ENCODE peak calls at places on chromosome 22, in eight cellular contexts. I is choroid plexus epithelial cell, F is sigmoid colon, X is epithelial cell of esophagus, L is fibroblast of mammary gland, N is pancreas, M is right lobe of liver, R is endodermal cell. P is an unnamed sample.

GRCh38 chr22:36536717-36537116 is 7.8 kb upstream of the EIF3D start:
- DNase-seq in I (no peak), F (no peak), X (no peak), L (no peak), N (no peak), M (no peak), R (no peak), P (peak; percentile 28)

GRCh38 chr22:26893711-26894110 is 236.3 kb downstream of the MIAT start:
- DNase-seq in I (no peak), F (no peak), X (no peak), L (no peak), N (no peak), M (no peak), R (peak; percentile 50), P (no peak)

GRCh38 chr22:22929381-22930221 is 42.0 kb downstream of the IGLL5 start:
- DNase-seq in I (no peak), F (no peak), X (no peak), L (no peak), N (no peak), M (peak; percentile 22), R (no peak), P (peak; percentile 8)

GRCh38 chr22:33850724-33851123 is 69.6 kb downstream of the LARGE1 start:
- DNase-seq in I (no peak), F (no peak), X (no peak), L (no peak), N (no peak), M (no peak), R (peak; percentile 68), P (no peak)

GRCh38 chr22:25072406-25072805 is 119.9 kb downstream of the KIAA1671 start:
- DNase-seq in I (no peak), F (no peak), X (no peak), L (no peak), N (no peak), M (no peak), R (no peak), P (no peak)

GRCh38 chr22:48829908-48830307 is 997.8 kb downstream of the BRD1 start:
- DNase-seq in I (no peak), F (no peak), X (no peak), L (no peak), N (no peak), M (no peak), R (no peak), P (no peak)

GRCh38 chr22:37510046-37510445 is 9.2 kb downstream of the CARD10 start:
- DNase-seq in I (no peak), F (no peak), X (no peak), L (no peak), N (peak; percentile 63), M (no peak), R (no peak), P (no peak)

GRCh38 chr22:24338701-24339451 is 68.2 kb downstream of the SPECC1L start:
- DNase-seq in I (peak; percentile 83), F (no peak), X (no peak), L (peak; percentile 31), N (no peak), M (no peak), R (peak; percentile 68), P (peak; percentile 27)

GRCh38 chr22:45731798-45732495 is 60.3 kb downstream of the ATXN10 start:
- DNase-seq in I (peak; percentile 61), F (no peak), X (peak; percentile 48), L (peak; percentile 55), N (no peak), M (no peak), R (no peak), P (peak; percentile 16)
- TF ChIP-seq CTCF in I (peak; percentile 62), F (no peak), X (peak; percentile 41), L (peak; percentile 39), N (no peak), M (peak; percentile 29), R (peak; percentile 74), P (no peak)

GRCh38 chr22:46735747-46736608 is 2.1 kb downstream of the CERK start:
- DNase-seq in I (no peak), F (no peak), X (no peak), L (no peak), N (peak; percentile 61), M (no peak), R (peak; percentile 59), P (peak; percentile 31)

GRCh38 chr22:46736705-46737104 is 1.3 kb downstream of the CERK start:
- DNase-seq in I (no peak), F (no peak), X (no peak), L (no peak), N (no peak), M (no peak), R (no peak), P (no peak)

GRCh38 chr22:46732513-46732912 is 5.5 kb downstream of the CERK start:
- DNase-seq in I (no peak), F (no peak), X (no peak), L (no peak), N (no peak), M (no peak), R (no peak), P (no peak)

GRCh38 chr22:46737105-46737975 is 712 bp downstream of the CERK start:
- DNase-seq in I (peak; percentile 47), F (no peak), X (peak; percentile 36), L (peak; percentile 46), N (peak; percentile 85), M (peak; percentile 68), R (peak; percentile 80), P (peak; percentile 49)

DNA sequence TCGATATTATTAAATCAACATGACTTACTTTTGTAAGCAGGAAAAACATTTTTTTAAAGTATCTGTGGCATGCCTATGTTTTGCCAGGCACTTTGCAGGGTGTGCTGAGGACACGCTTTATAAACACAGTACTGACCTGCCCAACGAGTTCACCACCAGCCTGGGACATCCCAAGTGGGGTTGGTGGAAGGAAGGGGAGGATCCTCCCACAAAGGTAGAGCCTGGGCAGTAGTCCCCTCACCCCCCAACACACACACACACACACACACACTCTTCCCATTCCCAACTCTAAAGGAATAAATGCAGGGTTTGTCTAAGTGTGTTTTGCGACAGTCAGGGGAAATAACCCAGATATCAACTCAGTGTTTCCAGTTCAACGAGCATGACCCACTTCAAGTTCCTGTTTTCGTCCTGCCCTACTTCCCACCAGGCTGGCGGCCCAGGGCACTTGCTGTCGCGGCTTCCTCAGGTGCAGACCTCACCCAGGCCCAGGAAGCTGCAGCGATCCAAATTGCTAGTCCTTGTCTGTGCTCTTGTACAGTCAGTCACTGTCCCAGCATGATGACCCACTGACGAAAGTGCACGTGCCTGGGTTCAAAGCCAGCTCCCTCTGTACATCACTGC is 3.1 kb downstream of the CERK start:
- DNase-seq in I (peak; percentile 29), F (no peak), X (no peak), L (no peak), N (peak; percentile 74), M (peak; percentile 72), R (no peak), P (no peak)
- H3K4me3 ChIP-seq in I (no peak overlapping the region), F (no peak overlapping the region), X (no peak overlapping the region), L (no peak overlapping the region), N (no peak overlapping the region), M (no peak overlapping the region), R (no peak overlapping the region), P (peak overlapping the region; percentile 84)

GRCh38 chr22:49973018-49973965 is 12.7 kb downstream of the PIM3 start:
- DNase-seq in I (no peak), F (no peak), X (peak; percentile 29), L (no peak), N (no peak), M (no peak), R (no peak), P (no peak)

GRCh38 chr22:49970528-49971231 is 10.1 kb downstream of the PIM3 start:
- DNase-seq in I (peak; percentile 91), F (peak; percentile 98), X (peak; percentile 96), L (peak; percentile 96), N (peak; percentile 96), M (peak; percentile 98), R (peak; percentile 94), P (peak; percentile 98)

GRCh38 chr22:49969751-49970527 is 9.4 kb downstream of the PIM3 start:
- DNase-seq in I (no peak), F (peak; percentile 69), X (no peak), L (no peak), N (peak; percentile 73), M (no peak), R (peak; percentile 47), P (peak; percentile 24)

GRCh38 chr22:49972163-49973017 is 11.8 kb downstream of the PIM3 start:
- DNase-seq in I (no peak), F (peak; percentile 70), X (no peak), L (no peak), N (peak; percentile 88), M (peak; percentile 64), R (peak; percentile 49), P (peak; percentile 48)

DNA sequence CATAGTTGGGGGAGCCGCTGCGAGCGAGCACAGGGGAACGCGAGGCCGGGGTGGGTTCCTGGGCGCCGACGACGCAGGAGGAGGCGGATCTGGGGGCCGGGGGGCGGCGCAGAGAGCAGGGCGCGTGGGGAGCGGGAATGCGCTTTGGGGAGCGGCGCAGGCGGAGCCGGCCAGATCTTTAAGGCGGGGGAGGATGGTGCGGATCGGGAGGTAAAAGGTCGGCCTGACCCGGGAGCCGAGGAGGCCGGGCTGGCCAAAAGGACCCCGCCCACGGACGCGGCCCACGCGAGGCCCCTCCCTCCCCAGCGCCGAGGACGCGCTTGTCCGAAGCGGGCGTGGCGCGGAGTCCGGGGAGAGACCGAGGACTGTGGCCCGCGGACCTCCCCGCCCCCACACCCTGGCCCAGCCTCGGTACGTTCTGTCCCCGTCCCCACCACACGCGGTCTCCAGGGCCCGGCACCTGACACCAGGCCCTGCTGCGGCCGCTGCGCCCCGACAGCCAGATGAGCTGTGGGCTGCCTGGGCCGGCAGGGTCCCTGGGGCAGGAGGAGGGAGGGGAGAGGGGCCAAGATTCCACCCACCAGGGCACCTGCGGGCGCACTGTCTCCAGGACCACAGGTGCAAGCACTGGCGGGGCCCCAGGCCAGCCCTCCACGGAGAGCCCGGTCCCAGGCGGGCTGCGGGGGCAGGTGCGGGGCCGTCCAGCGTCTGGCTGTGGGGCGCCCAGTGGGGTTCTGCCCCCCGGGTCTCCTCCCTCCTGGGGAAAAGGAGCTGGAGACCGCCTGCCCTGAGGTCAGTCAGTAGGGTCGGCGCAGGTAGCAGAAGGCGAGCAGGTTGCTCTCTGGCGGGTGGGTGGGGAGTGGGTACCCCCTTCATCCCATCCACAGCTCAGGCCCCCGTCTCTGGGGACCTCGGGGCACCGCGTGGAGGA is 10.9 kb downstream of the PIM3 start:
- DNase-seq in I (peak; percentile 34), F (peak; percentile 88), X (no peak), L (peak; percentile 63), N (no peak), M (peak; percentile 96), R (peak; percentile 77), P (peak; percentile 92)
- TF ChIP-seq CTCF in I (no peak), F (no peak), X (no peak), L (no peak), N (no peak), M (no peak), R (no peak), P (no peak)

GRCh38 chr22:50584106-50585096 is 1.8 kb upstream of the CHKB start:
- DNase-seq in I (no peak), F (no peak), X (no peak), L (no peak), N (peak; percentile 20), M (peak; percentile 35), R (peak; percentile 66), P (no peak)
- H3K4me3 ChIP-seq in I (no peak overlapping the region), F (no peak overlapping the region), X (no peak overlapping the region), L (no peak overlapping the region), N (no peak overlapping the region), M (no peak overlapping the region), R (peak overlapping the region; percentile 95), P (no peak overlapping the region)

GRCh38 chr22:47408409-47408808 is 646.0 kb downstream of the TBC1D22A start:
- DNase-seq in I (no peak), F (no peak), X (no peak), L (no peak), N (no peak), M (no peak), R (no peak), P (no peak)
- TF ChIP-seq CTCF in I (no peak), F (no peak), X (no peak), L (no peak), N (no peak), M (no peak), R (no peak), P (no peak)

P was measured in psoas muscle.